ENCODE peak calls at places on chromosomes 3 and 15, in five cellular contexts. W is K562, X is HepG2, Q is H1, M is GM12878. O is an unnamed sample.

GRCh38 chr15:100112636-100113305 is 229.0 kb downstream of the ADAMTS17 start:
- DNase-seq in M (no peak), X (no peak), W (no peak), Q (no peak), O (no peak)

GRCh38 chr3:150721285-150722130 is 17.8 kb upstream of the ERICH6 start:
- DNase-seq in M (no peak), X (peak), W (peak), Q (no peak), O (peak)

GRCh38 chr15:57571725-57572124 is 20.0 kb upstream of the MYZAP start:
- DNase-seq in M (no peak), W (no peak), Q (no peak), X (no peak), O (no peak)

GRCh38 chr3:94285874-94286273 is 223.0 kb downstream of the NSUN3 start:
- DNase-seq in W (no peak), Q (no peak), M (no peak), X (no peak), O (peak)

GRCh38 chr3:54176106-54176505 is 53.8 kb downstream of the CACNA2D3 start:
- DNase-seq in X (no peak), M (no peak), Q (no peak), W (no peak), O (no peak)

GRCh38 chr3:52172262-52172757 is 18.1 kb upstream of the POC1A start:
- DNase-seq in X (no peak), M (no peak), W (no peak), Q (no peak), O (no peak)

GRCh38 chr3:169758353-169758994 is 6.4 kb downstream of the TERC start:
- DNase-seq in M (no peak), W (no peak), Q (no peak), X (no peak), O (no peak)

GRCh38 chr3:30855390-30855789 is 39.1 kb downstream of the GADL1 start:
- DNase-seq in Q (no peak), X (no peak), W (no peak), M (no peak), O (peak)

DNA sequence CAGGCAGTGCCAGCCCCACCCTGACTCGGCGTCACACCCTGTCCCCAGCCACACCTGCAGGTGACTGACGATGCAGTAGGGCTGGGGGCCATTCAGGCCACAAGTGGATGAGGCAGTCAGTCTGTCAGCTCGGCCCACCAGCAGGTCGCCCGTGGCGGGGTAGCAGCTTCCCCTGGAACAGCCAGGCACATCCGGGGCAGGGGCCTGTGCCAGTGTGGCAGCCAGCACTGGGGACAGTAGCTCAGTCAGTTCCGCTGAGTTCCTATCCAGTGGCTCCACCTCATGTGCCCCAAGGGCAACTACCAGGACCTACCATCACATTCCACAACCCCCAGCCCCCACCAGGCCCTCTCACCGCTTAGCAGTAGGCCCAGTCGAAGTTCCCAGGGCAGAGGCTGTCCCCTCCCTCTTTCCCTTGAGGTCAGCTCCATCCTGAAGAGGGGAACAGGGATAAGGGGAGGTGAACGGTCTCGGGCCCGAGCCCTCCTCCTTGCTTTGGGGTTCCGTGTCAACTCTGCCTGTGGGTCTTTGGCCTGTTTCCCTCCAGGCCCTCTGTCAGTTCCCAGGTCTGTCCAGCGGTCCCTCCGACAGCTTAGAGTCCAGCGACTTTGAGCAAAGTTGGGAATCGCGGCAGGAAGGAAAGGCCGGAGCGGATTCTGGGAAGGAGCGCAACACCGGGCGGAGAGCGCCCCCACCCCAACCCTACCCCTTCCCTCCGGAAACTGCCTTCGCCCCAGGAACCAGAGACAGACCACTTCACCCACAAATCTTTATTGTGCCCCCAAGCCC is at the start of gene LAMB2:
- DNase-seq in M (no peak), Q (peak), X (peak), W (peak), O (peak)
- TF ChIP-seq POLR2AphosphoS5 in M (no peak), Q (no peak), X (peak), W (no peak), O (peak)

GRCh38 chr3:146637871-146638270 is 32.7 kb upstream of the PLSCR5 start:
- DNase-seq in M (no peak), Q (no peak), W (no peak), X (peak), O (no peak)

GRCh38 chr3:146636881-146637280 is 31.7 kb upstream of the PLSCR5 start:
- DNase-seq in M (no peak), Q (no peak), W (no peak), X (no peak), O (no peak)

GRCh38 chr3:146638718-146639117 is 33.6 kb upstream of the PLSCR5 start:
- DNase-seq in M (no peak), W (no peak), Q (no peak), X (no peak), O (no peak)

GRCh38 chr3:146640955-146641867 is 36.1 kb upstream of the PLSCR5 start:
- DNase-seq in X (peak), M (no peak), W (peak), Q (no peak), O (peak)

DNA sequence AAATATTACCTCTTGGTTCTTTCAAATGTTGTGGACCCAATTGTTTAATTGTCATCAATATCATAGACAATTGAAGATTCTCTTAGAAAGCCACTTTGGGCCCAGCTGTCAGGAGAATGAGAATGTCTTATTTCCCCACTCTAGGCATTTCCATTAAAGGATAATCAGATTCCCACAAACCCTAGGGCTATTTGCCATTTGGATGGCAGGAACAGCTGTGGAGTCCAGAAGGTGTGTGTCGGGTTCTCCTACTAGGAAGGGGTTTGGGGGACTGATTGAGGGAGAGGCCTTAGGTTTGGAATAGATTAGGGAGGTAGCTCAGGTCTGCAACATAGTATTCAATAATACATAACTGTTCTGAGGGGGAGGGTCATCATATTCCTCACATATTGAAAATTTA is 35.2 kb upstream of the PLSCR5 start:
- DNase-seq in W (no peak), Q (no peak), X (no peak), M (no peak), O (no peak)
- TF ChIP-seq USF2 in W (no peak), Q (no peak), X (no peak), M (no peak), O (no peak)

DNA sequence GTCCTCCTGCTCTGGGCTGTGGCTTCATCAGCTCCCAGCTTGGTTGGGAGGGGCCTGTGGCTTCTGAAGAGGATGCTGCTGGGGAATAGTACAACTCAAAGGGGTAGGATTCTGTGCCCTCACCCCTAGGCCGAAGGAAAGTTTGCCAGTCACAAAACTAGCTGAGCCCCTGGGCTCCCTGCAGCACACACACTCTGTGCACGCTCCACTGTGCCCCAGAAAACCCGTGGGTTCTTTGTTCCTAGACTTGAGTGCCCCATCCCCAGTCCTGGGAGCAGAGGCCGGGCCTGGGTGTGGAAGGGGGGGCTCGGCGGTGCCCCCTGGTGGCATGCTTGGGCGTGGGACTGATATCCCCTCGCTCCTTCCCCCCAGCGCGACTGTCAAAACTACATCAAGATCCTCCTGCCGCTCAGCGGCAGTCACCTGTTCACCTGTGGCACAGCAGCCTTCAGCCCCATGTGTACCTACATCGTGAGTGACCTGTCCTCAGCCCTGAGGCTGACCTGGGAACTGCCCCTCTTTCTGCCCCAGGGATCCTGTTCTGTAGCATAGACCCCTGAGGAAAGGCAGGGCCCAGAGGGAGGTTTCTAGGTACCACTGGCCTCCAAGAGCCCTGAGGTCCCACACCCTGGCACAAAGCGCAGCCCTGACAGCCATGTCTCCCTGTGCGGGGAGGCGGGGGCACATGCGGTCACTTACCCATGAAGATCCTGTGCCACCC is 14.2 kb downstream of the CIB1 start:
- DNase-seq in Q (peak), W (peak), X (no peak), M (no peak), O (peak)
- TF ChIP-seq POLR2AphosphoS5 in Q (no peak), W (no peak), X (no peak), M (no peak), O (no peak)

GRCh38 chr3:9121366-9121765 is 128.1 kb downstream of the SRGAP3 start:
- DNase-seq in Q (no peak), M (no peak), X (no peak), W (no peak), O (no peak)

GRCh38 chr3:9125278-9125951 is 124.0 kb downstream of the SRGAP3 start:
- DNase-seq in Q (no peak), X (no peak), W (no peak), M (no peak), O (no peak)

GRCh38 chr3:9122732-9123364 is 126.6 kb downstream of the SRGAP3 start:
- DNase-seq in W (no peak), M (no peak), X (no peak), Q (no peak), O (no peak)

GRCh38 chr3:9123849-9124248 is 125.6 kb downstream of the SRGAP3 start:
- DNase-seq in W (no peak), Q (no peak), M (no peak), X (no peak), O (no peak)

GRCh38 chr3:9124725-9125124 is 124.7 kb downstream of the SRGAP3 start:
- DNase-seq in M (no peak), X (no peak), Q (no peak), W (no peak), O (no peak)
- TF ChIP-seq USF2 in M (no peak), X (no peak), Q (no peak), W (no peak), O (no peak)